ENCODE peak calls at places on chromosomes 7 and 10, in eight cellular contexts. A is HCT116, B is heart left ventricle, V is cardiac fibroblast, K is H7, E is stomach, C is choroid plexus epithelial cell, H is lung. M is an unnamed sample.

GRCh38 chr10:127506094-127506493 is 43.0 kb upstream of the NPS start:
- DNase-seq in A (no peak), B (no peak), V (peak), K (no peak), E (no peak), C (no peak), H (no peak), M (no peak)

GRCh38 chr10:84903320-84903719 is 574.9 kb downstream of the CCSER2 start:
- DNase-seq in A (no peak), B (no peak), V (no peak), K (no peak), E (no peak), C (no peak), H (no peak), M (no peak)

GRCh38 chr7:104328308-104328969 is at the start of gene LHFPL3:
- DNase-seq in A (no peak), B (no peak), V (peak), K (peak), E (no peak), C (peak), H (no peak), M (peak)

GRCh38 chr7:98194672-98195457 is 16.4 kb upstream of the BHLHA15 start:
- DNase-seq in A (no peak), B (no peak), V (peak), K (no peak), E (no peak), C (peak), H (no peak), M (no peak)

GRCh38 chr7:24721378-24722030 is 35.8 kb downstream of the GSDME start:
- DNase-seq in A (no peak), B (no peak), V (no peak), K (no peak), E (no peak), C (no peak), H (no peak), M (peak)

GRCh38 chr7:119724041-119724792 is 548.8 kb upstream of the KCND2 start:
- DNase-seq in A (no peak), B (no peak), V (no peak), K (no peak), E (no peak), C (no peak), H (no peak), M (no peak)

GRCh38 chr7:48078470-48078869 is 10.6 kb upstream of the UPP1 start:
- DNase-seq in A (no peak), B (no peak), V (no peak), K (no peak), E (no peak), C (no peak), H (no peak), M (peak)

GRCh38 chr7:121505540-121506182 is 109.6 kb upstream of the FAM3C start:
- DNase-seq in A (no peak), B (no peak), V (no peak), K (no peak), E (no peak), C (no peak), H (no peak), M (peak)

GRCh38 chr7:138961159-138961558 is 20.0 kb downstream of the KIAA1549 start:
- DNase-seq in A (no peak), B (no peak), V (peak), K (peak), E (peak), C (peak), H (peak), M (no peak)

GRCh38 chr10:62814901-62815372 is 1.2 kb downstream of the EGR2 start:
- DNase-seq in A (no peak), B (peak), V (peak), K (peak), E (no peak), C (peak), H (no peak), M (no peak)

GRCh38 chr7:32204361-32205018 is 134.3 kb upstream of the PDE1C start:
- DNase-seq in A (peak), B (peak), V (peak), K (peak), E (peak), C (peak), H (peak), M (peak)

GRCh38 chr7:83614112-83614511 is 34.8 kb downstream of the SEMA3E start:
- DNase-seq in A (no peak), B (no peak), V (no peak), K (no peak), E (no peak), C (peak), H (no peak), M (peak)

GRCh38 chr10:132685921-132686680 is 99.8 kb downstream of the NKX6-2 start:
- DNase-seq in A (no peak), B (peak), V (no peak), K (peak), E (no peak), C (no peak), H (no peak), M (no peak)

DNA sequence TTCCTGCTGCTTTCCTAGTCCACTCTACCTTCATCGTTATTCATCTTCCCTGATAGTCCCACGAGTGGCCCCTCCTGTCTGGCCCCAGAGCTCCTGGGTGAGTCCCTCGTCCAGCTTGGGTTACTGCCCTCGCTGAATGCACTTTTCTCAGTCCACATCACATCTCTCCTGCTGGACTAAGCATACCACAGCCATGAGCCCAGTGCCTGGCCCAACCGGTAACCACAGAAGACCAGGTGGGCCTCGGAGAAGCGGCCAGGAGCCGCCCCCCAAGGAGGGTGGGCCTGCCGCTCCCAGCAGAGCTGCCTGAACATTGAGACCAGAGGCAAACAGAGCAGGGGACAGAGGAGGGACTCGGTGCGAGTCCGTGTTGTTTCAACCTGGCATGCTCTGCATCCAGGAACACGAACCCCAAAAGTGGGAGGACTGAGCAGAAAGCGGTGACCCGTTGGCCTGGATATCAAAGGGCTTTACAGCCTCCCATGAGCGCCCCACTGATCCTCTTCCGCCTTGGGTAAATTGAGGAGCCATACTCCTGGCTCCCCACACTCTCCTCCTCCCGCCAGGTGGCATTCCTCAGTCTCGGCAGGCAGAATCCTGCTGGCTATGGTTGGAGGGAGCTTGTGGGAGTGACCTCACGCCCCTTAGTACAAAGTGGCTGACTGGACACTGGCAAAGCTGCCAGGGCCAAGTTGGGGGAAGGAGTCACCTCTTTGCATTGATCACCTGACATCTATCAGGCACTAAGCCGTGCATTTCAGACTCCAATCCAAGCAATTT is 13.3 kb downstream of the TMEM72 start:
- DNase-seq in A (no peak), B (no peak), V (no peak), K (peak), E (no peak), C (no peak), H (no peak), M (no peak)
- H3K4me3 ChIP-seq in A (no peak), B (no peak), V (no peak), K (no peak), E (no peak), C (no peak), H (no peak), M (no peak)

DNA sequence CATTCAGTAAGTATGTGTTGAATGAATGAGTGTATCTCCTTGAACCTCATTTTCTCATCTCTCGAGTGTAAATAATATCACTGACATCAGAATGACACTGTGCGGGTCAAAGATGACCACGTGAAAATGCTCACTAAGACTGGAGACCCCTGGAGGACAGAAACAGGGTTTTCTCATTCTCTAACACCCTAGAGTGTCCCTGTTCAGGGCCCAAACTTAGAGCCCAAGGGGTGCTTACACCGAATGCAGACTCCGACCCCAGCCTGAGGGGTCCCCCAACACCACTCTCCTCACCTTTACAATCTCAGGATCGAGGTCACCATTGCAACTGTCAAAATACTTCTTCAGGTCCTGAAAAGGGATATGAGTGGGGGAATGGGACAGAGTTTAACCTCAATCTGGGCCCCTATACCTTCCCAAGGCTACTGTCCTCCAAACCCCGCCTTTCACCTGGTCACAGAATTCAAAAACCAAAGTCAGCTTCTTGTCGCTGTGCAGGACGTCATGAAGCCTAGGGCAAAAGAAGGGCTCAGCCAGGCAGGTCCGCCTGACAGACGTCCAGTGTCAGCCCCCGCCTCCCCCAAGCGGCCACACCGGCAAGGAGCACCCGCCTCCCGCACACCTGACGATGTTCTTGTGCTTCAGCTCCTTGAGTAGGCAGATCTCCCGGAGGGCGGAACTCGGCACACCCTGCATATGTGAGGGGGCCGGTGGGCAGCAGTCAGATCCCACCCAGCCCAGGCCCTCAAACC is 1.2 kb downstream of the CDK5 start:
- DNase-seq in A (no peak), B (no peak), V (no peak), K (peak), E (peak), C (no peak), H (no peak), M (peak)
- H3K4me3 ChIP-seq in A (peak), B (no peak), V (peak), K (peak), E (peak), C (no peak), H (no peak), M (peak)

DNA sequence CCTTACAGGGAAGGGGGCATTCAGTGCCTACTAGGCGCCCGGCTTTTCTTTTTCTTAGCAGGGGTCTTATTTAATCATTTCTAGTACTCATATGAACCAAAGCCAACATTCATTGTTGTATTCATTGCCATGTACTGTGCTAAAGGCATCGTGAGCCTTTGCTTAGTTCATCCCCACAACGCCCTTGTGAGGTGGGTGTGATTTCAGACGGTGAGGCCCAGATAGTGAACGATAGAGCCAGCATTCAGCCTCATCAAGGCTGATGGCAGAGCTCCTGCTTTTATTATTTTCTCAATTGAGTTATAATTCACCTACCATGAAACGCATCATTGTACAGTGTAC is 50.0 kb downstream of the HK1 start:
- DNase-seq in A (no peak), B (no peak), V (no peak), K (peak), E (no peak), C (no peak), H (no peak), M (no peak)
- H3K4me3 ChIP-seq in A (no peak), B (peak), V (peak), K (no peak), E (peak), C (no peak), H (no peak), M (peak)

GRCh38 chr7:25857376-25858067 is 294.5 kb upstream of the NFE2L3 start:
- DNase-seq in A (no peak), B (no peak), V (peak), K (peak), E (no peak), C (peak), H (no peak), M (peak)
- H3K4me3 ChIP-seq in A (peak), B (peak), V (peak), K (peak), E (peak), C (peak), H (peak), M (peak)

GRCh38 chr7:6531492-6532279 is 19.6 kb downstream of the GRID2IP start:
- DNase-seq in A (no peak), B (no peak), V (no peak), K (no peak), E (no peak), C (no peak), H (no peak), M (no peak)
- H3K4me3 ChIP-seq in A (peak), B (no peak), V (no peak), K (peak), E (peak), C (no peak), H (no peak), M (no peak)

DNA sequence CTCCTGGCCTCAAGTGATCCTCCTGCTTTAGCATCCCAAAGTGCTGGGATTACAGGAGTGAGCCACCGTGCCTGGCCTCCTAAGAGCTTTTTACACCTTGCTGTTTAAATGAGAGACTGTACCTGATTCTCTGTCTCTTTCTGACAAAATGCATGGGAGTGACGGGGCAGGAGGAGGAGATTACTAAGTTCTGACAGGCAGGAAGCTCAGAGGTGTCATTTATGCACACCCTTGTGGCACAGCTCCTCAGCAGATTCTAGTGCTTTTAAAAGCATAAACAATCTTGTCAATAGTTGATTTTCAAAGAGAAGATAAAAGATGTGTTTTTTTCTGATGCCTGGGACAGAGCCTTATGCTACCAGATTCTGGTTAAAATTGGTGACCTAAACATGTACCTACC is 39.7 kb upstream of the STEAP4 start:
- DNase-seq in A (no peak), B (no peak), V (no peak), K (no peak), E (no peak), C (no peak), H (no peak), M (peak)
- H3K4me3 ChIP-seq in A (no peak), B (no peak), V (no peak), K (no peak), E (no peak), C (no peak), H (no peak), M (no peak)

GRCh38 chr10:5095687-5096086 is 1.5 kb downstream of the AKR1C3 start:
- DNase-seq in A (no peak), B (no peak), V (peak), K (no peak), E (no peak), C (peak), H (no peak), M (no peak)

GRCh38 chr10:5096108-5096507 is 1.9 kb downstream of the AKR1C3 start:
- DNase-seq in A (no peak), B (no peak), V (no peak), K (no peak), E (no peak), C (no peak), H (no peak), M (no peak)

GRCh38 chr10:5092848-5093790 is 1.1 kb upstream of the AKR1C3 start:
- DNase-seq in A (no peak), B (no peak), V (no peak), K (no peak), E (no peak), C (no peak), H (no peak), M (peak)

GRCh38 chr10:5092375-5092774 is 1.8 kb upstream of the AKR1C3 start:
- DNase-seq in A (no peak), B (no peak), V (no peak), K (no peak), E (no peak), C (no peak), H (no peak), M (no peak)

DNA sequence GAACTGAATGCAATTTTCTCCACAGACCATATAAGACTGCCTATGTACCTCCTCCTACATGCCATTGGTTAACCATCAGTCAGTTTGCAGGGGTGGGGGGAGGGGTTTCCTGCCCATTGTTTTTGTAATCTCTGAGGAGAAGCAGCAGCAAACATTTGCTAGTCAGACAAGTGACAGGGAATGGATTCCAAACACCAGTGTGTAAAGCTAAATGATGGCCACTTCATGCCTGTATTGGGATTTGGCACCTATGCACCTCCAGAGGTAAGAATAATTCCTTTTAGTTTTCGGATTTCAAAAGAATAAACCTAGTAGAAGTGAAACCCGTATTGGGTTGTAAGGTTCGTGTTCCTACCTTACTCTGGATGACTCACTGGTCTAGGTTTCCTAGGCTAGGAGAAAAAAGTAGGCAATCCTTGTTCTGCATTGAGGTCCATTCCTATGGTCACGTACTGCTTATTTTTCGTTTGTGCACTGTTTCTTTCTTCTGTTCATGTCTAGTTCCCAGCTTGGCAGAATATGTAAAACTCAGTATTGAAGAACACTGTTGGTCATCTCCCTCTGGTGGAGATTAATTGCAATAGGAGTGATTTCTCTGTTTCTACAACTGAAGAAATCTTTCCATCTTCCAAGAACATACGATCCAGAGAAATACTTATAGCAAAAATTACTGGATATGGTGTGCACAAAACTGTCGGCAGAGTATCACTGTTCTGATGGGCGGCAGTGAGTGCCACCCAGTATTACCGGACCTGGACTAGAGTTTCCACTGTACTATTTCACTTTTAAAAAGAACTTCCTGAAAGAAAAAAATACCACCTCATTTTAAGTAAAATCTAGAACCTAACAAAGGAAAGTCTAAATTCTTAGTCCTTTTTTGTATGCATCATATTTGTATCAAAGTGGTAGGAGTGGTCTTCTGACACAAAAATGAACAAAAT is at the start of gene AKR1C3:
- DNase-seq in A (peak), B (no peak), V (peak), K (peak), E (no peak), C (peak), H (no peak), M (peak)
- H3K4me3 ChIP-seq in A (peak), B (peak), V (peak), K (no peak), E (peak), C (peak), H (peak), M (peak)

DNA sequence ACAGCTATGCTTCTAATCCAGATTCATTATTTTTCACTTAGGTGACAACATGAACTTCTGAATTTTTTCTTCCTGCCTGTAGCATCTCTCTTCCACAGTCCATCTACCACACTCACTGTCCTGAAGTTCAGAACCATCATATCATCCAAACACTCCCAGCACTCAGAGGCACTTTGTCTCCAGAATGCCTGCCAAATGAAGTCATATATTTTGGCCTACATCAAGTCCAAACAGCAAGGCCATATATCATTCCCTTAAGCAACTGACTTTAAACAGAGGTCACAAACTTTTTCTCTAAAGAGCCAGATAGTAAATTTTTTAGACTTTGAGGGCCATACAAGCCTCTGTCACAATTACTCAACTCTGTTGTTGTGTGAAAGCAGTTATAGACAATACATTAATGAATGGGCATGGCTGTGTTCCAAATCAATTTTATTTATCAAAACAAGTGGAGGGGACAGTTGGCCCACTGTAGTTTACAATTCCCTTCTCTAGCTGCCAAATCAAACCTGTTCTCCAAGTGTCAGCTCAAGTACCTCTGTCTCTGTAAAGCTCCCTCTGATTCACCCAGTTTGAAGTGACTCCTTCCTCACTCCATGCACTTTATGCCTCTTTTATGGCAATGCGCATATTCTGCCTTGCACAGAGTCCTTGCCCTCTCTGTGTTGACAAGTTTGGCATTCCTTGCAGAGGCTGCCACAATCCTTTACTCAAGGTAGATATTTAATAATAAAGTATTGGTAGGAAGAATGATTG is 305.6 kb downstream of the FZD1 start:
- DNase-seq in A (no peak), B (no peak), V (no peak), K (no peak), E (no peak), C (no peak), H (no peak), M (peak)
- H3K4me3 ChIP-seq in A (no peak), B (no peak), V (no peak), K (no peak), E (no peak), C (no peak), H (no peak), M (no peak)